ENCODE peak calls at places on chromosomes 6 and 20, in eight cellular contexts. E, M, B, V, C, D, K and H are unnamed samples.

GRCh38 chr20:60177080-60177479 is 218.9 kb downstream of the CDH26 start:
- DNase-seq in K (no peak), E (no peak), D (no peak), C (no peak), B (no peak), V (no peak), M (no peak), H (no peak)

GRCh38 chr6:45415778-45416518 is 38.2 kb upstream of the SUPT3H start:
- DNase-seq in M (peak; percentile 41), C (no peak), K (no peak), E (no peak), D (no peak), B (no peak), V (no peak), H (no peak)

GRCh38 chr20:61292821-61293612 is 41.0 kb downstream of the CDH4 start:
- DNase-seq in D (no peak), K (no peak), V (no peak), B (no peak), C (no peak), E (no peak), M (no peak), H (no peak)

GRCh38 chr6:4658486-4658885 is 117.7 kb upstream of the CDYL start:
- DNase-seq in E (no peak), V (no peak), B (no peak), K (no peak), D (no peak), M (no peak), C (peak; percentile 3), H (no peak)

GRCh38 chr6:107121964-107122495 is 6.7 kb upstream of the BEND3 start:
- DNase-seq in C (no peak), M (no peak), V (no peak), D (no peak), E (no peak), B (no peak), K (no peak), H (no peak)

GRCh38 chr6:100353276-100354015 is 111.3 kb downstream of the SIM1 start:
- DNase-seq in B (no peak), D (no peak), C (no peak), M (peak; percentile 66), E (no peak), K (peak; percentile 79), V (no peak), H (peak; percentile 51)

GRCh38 chr20:7226156-7226555 is 458.7 kb downstream of the BMP2 start:
- DNase-seq in C (no peak), B (no peak), E (no peak), K (no peak), M (no peak), V (no peak), D (no peak), H (no peak)

GRCh38 chr6:3500262-3501001 is 43.6 kb upstream of the SLC22A23 start:
- DNase-seq in E (no peak), D (no peak), M (peak; percentile 84), K (no peak), C (no peak), V (no peak), B (no peak), H (no peak)

GRCh38 chr20:16201191-16201590 is 372.1 kb downstream of the KIF16B start:
- DNase-seq in B (no peak), C (no peak), M (no peak), V (no peak), D (no peak), E (no peak), K (no peak), H (no peak)

GRCh38 chr6:151494235-151494950 is 576 bp downstream of the CCDC170 start:
- DNase-seq in E (no peak), M (peak; percentile 77), B (no peak), C (peak; percentile 23), D (peak; percentile 38), K (peak; percentile 54), V (peak; percentile 86), H (no peak)

GRCh38 chr6:118335325-118335724 is 212.8 kb upstream of the PLN start:
- DNase-seq in B (no peak), V (no peak), D (no peak), M (no peak), C (no peak), K (no peak), E (no peak), H (no peak)

GRCh38 chr6:111087871-111088667 is 766 bp downstream of the SLC16A10 start:
- DNase-seq in M (peak; percentile 6), E (no peak), D (no peak), V (peak; percentile 43), B (peak; percentile 11), C (peak; percentile 69), K (peak; percentile 7), H (peak; percentile 73)

GRCh38 chr20:16951876-16952275 is 203.7 kb downstream of the OTOR start:
- DNase-seq in M (no peak), C (no peak), E (no peak), K (no peak), D (no peak), B (no peak), V (no peak), H (no peak)

GRCh38 chr20:38599410-38599882 is 2.2 kb upstream of the ARHGAP40 start:
- DNase-seq in M (no peak), C (no peak), B (no peak), K (peak; percentile 56), D (peak; percentile 28), E (no peak), V (no peak), H (no peak)

GRCh38 chr6:168584671-168585070 is 143.7 kb downstream of the SMOC2 start:
- DNase-seq in B (no peak), D (no peak), V (no peak), E (peak; percentile 44), K (no peak), M (no peak), C (no peak), H (no peak)

GRCh38 chr20:58891686-58892125 is 39.2 kb downstream of the GNAS start:
- DNase-seq in B (no peak), M (peak; percentile 70), D (peak; percentile 53), E (peak; percentile 70), K (no peak), V (peak; percentile 68), C (peak; percentile 29), H (peak; percentile 52)

GRCh38 chr6:131979515-131980337 is 28.6 kb upstream of the CCN2 start:
- DNase-seq in E (no peak), D (no peak), V (no peak), K (peak; percentile 84), B (no peak), C (no peak), M (peak; percentile 82), H (no peak)

GRCh38 chr6:30129818-30130679 is 5.9 kb upstream of the TRIM40 start:
- DNase-seq in V (no peak), B (no peak), M (no peak), D (no peak), C (peak; percentile 58), E (no peak), K (no peak), H (no peak)

GRCh38 chr6:161226005-161226964 is 47.6 kb downstream of the AGPAT4 start:
- DNase-seq in K (no peak), E (no peak), D (no peak), B (peak; percentile 18), V (peak; percentile 46), C (no peak), M (no peak), H (no peak)

GRCh38 chr6:159460476-159460875 is 232.6 kb downstream of the SOD2 start:
- DNase-seq in M (no peak), C (no peak), B (no peak), V (no peak), E (no peak), K (no peak), D (no peak), H (no peak)
- H3K4me1 ChIP-seq in M (no peaks in the 10 kb centered on the region), C (no peaks in the 10 kb centered on the region), B (no peaks in the 10 kb centered on the region), V (peaks cover 2% of the 10 kb centered on the region), E (no peaks in the 10 kb centered on the region), K (no peaks in the 10 kb centered on the region), D (no peaks in the 10 kb centered on the region), H (no peaks in the 10 kb centered on the region)

DNA sequence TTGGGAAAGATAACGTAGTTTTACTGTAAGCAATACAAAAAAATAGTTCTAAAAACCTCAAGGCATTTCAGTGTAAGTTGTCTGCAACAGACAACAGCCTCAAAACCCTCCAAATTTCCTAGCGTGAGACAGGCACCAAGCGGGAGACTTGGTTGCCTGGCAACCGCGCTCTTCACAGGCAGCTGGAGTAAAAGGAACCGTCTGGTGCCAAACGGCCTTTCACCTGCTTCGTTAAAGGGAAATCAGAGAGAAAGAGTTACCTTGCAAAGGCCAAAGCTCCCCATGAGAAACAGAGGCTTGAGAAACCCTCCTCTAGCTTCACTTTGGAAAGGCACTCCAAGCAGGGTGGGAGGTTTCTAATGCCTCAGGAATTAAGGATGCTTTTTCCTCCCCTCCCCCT is 129.8 kb upstream of the UFL1 start:
- DNase-seq in E (no peak), V (peak; percentile 36), C (no peak), M (peak; percentile 1), B (no peak), K (no peak), D (no peak), H (peak; percentile 77)
- H3K4me3 ChIP-seq in E (no peak overlapping the region), V (no peak overlapping the region), C (no peak overlapping the region), M (no peak overlapping the region), B (no peak overlapping the region), K (no peak overlapping the region), D (no peak overlapping the region), H (no peak overlapping the region)

GRCh38 chr6:37882724-37883413 is 63.3 kb downstream of the ZFAND3 start:
- DNase-seq in M (peak; percentile 77), K (peak; percentile 78), V (no peak), D (no peak), C (no peak), B (no peak), E (no peak), H (peak; percentile 27)

GRCh38 chr6:37882292-37882691 is 62.8 kb downstream of the ZFAND3 start:
- DNase-seq in K (no peak), B (no peak), D (no peak), M (no peak), E (no peak), V (no peak), C (no peak), H (no peak)

GRCh38 chr6:37889015-37889885 is 69.7 kb downstream of the ZFAND3 start:
- DNase-seq in D (no peak), K (no peak), V (no peak), B (no peak), C (no peak), E (no peak), M (peak; percentile 53), H (no peak)

GRCh38 chr6:37884548-37884947 is 65.0 kb downstream of the ZFAND3 start:
- DNase-seq in B (no peak), C (no peak), K (no peak), D (no peak), M (no peak), V (no peak), E (no peak), H (no peak)
- H3K4me1 ChIP-seq in B (no peaks in the 10 kb centered on the region), C (no peaks in the 10 kb centered on the region), K (peaks cover 8% of the 10 kb centered on the region), D (peaks cover 54% of the 10 kb centered on the region), M (peaks cover 24% of the 10 kb centered on the region), V (peaks cover 4% of the 10 kb centered on the region), E (no peaks in the 10 kb centered on the region), H (peaks cover 30% of the 10 kb centered on the region)

GRCh38 chr6:124960757-124961467 is 1.3 kb upstream of the RNF217 start:
- DNase-seq in B (no peak), M (peak; percentile 47), V (no peak), D (no peak), K (no peak), E (no peak), C (no peak), H (no peak)
- H3K4me3 ChIP-seq in B (no peak overlapping the region), M (peak overlapping the region; percentile 85), V (peak overlapping the region; percentile 47), D (peak overlapping the region; percentile 85), K (peak overlapping the region; percentile 60), E (peak overlapping the region; percentile 89), C (peak overlapping the region; percentile 70), H (no peak overlapping the region)